ENCODE peak calls at places on chromosomes 6 and 20, in seven cellular contexts. One of them, this sample, is unnamed.

GRCh38 chr6:42453027-42453648 is 1.4 kb upstream of the TRERF1 start:
- DNase-seq in foreskin keratinocyte: peak; percentile 49
- DNase-seq in ovary: peak; percentile 91
- DNase-seq in IMR-90: peak; percentile 90
- DNase-seq in psoas muscle: peak; percentile 91
- DNase-seq in HepG2: peak; percentile 21
- DNase-seq in left lung: peak; percentile 89
- DNase-seq in this sample: peak; percentile 87

GRCh38 chr20:7155282-7155681 is 387.8 kb downstream of the BMP2 start:
- DNase-seq in foreskin keratinocyte: no peak
- DNase-seq in ovary: no peak
- DNase-seq in IMR-90: no peak
- DNase-seq in psoas muscle: no peak
- DNase-seq in HepG2: no peak
- DNase-seq in left lung: no peak
- DNase-seq in this sample: no peak

GRCh38 chr6:56387621-56388413 is 140.4 kb upstream of the COL21A1 start:
- DNase-seq in foreskin keratinocyte: no peak
- DNase-seq in ovary: no peak
- DNase-seq in IMR-90: no peak
- DNase-seq in psoas muscle: no peak
- DNase-seq in HepG2: peak; percentile 84
- DNase-seq in left lung: peak; percentile 63
- DNase-seq in this sample: no peak

GRCh38 chr6:140225587-140226438 is 851.4 kb upstream of the CITED2 start:
- DNase-seq in foreskin keratinocyte: no peak
- DNase-seq in ovary: no peak
- DNase-seq in IMR-90: peak; percentile 59
- DNase-seq in psoas muscle: no peak
- DNase-seq in HepG2: no peak
- DNase-seq in left lung: no peak
- DNase-seq in this sample: no peak

GRCh38 chr20:62707981-62708521 is 585 bp upstream of the NTSR1 start:
- DNase-seq in foreskin keratinocyte: no peak
- DNase-seq in ovary: no peak
- DNase-seq in IMR-90: no peak
- DNase-seq in psoas muscle: no peak
- DNase-seq in HepG2: no peak
- DNase-seq in left lung: no peak
- DNase-seq in this sample: peak; percentile 79

GRCh38 chr6:39446909-39447308 is 124.4 kb upstream of the KCNK16 start:
- DNase-seq in foreskin keratinocyte: no peak
- DNase-seq in ovary: no peak
- DNase-seq in IMR-90: no peak
- DNase-seq in psoas muscle: no peak
- DNase-seq in HepG2: no peak
- DNase-seq in left lung: no peak
- DNase-seq in this sample: no peak

GRCh38 chr6:135522975-135523692 is 25.6 kb upstream of the AHI1 start:
- DNase-seq in foreskin keratinocyte: no peak
- DNase-seq in ovary: no peak
- DNase-seq in IMR-90: peak; percentile 87
- DNase-seq in psoas muscle: no peak
- DNase-seq in HepG2: peak; percentile 66
- DNase-seq in left lung: no peak
- DNase-seq in this sample: peak; percentile 6

GRCh38 chr20:48697845-48698491 is 129.8 kb downstream of the PREX1 start:
- DNase-seq in foreskin keratinocyte: peak; percentile 40
- DNase-seq in ovary: peak; percentile 85
- DNase-seq in IMR-90: peak; percentile 64
- DNase-seq in psoas muscle: peak; percentile 88
- DNase-seq in HepG2: peak; percentile 87
- DNase-seq in left lung: peak; percentile 89
- DNase-seq in this sample: peak; percentile 99

GRCh38 chr6:45946352-45946751 is 69.3 kb downstream of the CLIC5 start:
- DNase-seq in foreskin keratinocyte: no peak
- DNase-seq in ovary: peak; percentile 58
- DNase-seq in IMR-90: peak; percentile 72
- DNase-seq in psoas muscle: no peak
- DNase-seq in HepG2: peak; percentile 25
- DNase-seq in left lung: peak; percentile 44
- DNase-seq in this sample: no peak

GRCh38 chr20:14921546-14921945 is 584.1 kb upstream of the FLRT3 start:
- DNase-seq in foreskin keratinocyte: peak; percentile 13
- DNase-seq in ovary: no peak
- DNase-seq in IMR-90: no peak
- DNase-seq in psoas muscle: no peak
- DNase-seq in HepG2: no peak
- DNase-seq in left lung: no peak
- DNase-seq in this sample: peak; percentile 17

GRCh38 chr6:76438768-76439167 is 366.3 kb upstream of the IMPG1 start:
- DNase-seq in foreskin keratinocyte: no peak
- DNase-seq in ovary: no peak
- DNase-seq in IMR-90: no peak
- DNase-seq in psoas muscle: no peak
- DNase-seq in HepG2: no peak
- DNase-seq in left lung: no peak
- DNase-seq in this sample: no peak

GRCh38 chr20:46558511-46558959 is 8.1 kb upstream of the OCSTAMP start:
- DNase-seq in foreskin keratinocyte: peak; percentile 71
- DNase-seq in ovary: no peak
- DNase-seq in IMR-90: peak; percentile 98
- DNase-seq in psoas muscle: peak; percentile 66
- DNase-seq in HepG2: peak; percentile 73
- DNase-seq in left lung: no peak
- DNase-seq in this sample: peak; percentile 84

GRCh38 chr6:130176378-130176777 is 46.4 kb downstream of the SAMD3 start:
- DNase-seq in foreskin keratinocyte: no peak
- DNase-seq in ovary: no peak
- DNase-seq in IMR-90: no peak
- DNase-seq in psoas muscle: no peak
- DNase-seq in HepG2: no peak
- DNase-seq in left lung: no peak
- DNase-seq in this sample: no peak

GRCh38 chr6:135226537-135226936 is 45.4 kb downstream of the MYB start:
- DNase-seq in foreskin keratinocyte: no peak
- DNase-seq in ovary: no peak
- DNase-seq in IMR-90: no peak
- DNase-seq in psoas muscle: no peak
- DNase-seq in HepG2: no peak
- DNase-seq in left lung: no peak
- DNase-seq in this sample: no peak

GRCh38 chr6:139230421-139230840 is 61.4 kb downstream of the TXLNB start:
- DNase-seq in foreskin keratinocyte: no peak
- DNase-seq in ovary: no peak
- DNase-seq in IMR-90: peak; percentile 46
- DNase-seq in psoas muscle: no peak
- DNase-seq in HepG2: no peak
- DNase-seq in left lung: no peak
- DNase-seq in this sample: no peak

GRCh38 chr20:59994697-59995122 is 36.5 kb downstream of the CDH26 start:
- DNase-seq in foreskin keratinocyte: peak; percentile 91
- DNase-seq in ovary: no peak
- DNase-seq in IMR-90: peak; percentile 20
- DNase-seq in psoas muscle: no peak
- DNase-seq in HepG2: no peak
- DNase-seq in left lung: peak; percentile 82
- DNase-seq in this sample: peak; percentile 99

GRCh38 chr6:2630362-2630761 is 120.4 kb downstream of the MYLK4 start:
- DNase-seq in foreskin keratinocyte: peak; percentile 73
- DNase-seq in ovary: peak; percentile 64
- DNase-seq in IMR-90: peak; percentile 99
- DNase-seq in psoas muscle: no peak
- DNase-seq in HepG2: peak; percentile 79
- DNase-seq in left lung: no peak
- DNase-seq in this sample: peak; percentile 91

GRCh38 chr6:146433881-146434741 is 109.5 kb upstream of the RAB32 start:
- DNase-seq in foreskin keratinocyte: no peak
- DNase-seq in ovary: no peak
- DNase-seq in IMR-90: no peak
- DNase-seq in psoas muscle: no peak
- DNase-seq in HepG2: no peak
- DNase-seq in left lung: peak; percentile 39
- DNase-seq in this sample: no peak

GRCh38 chr6:89375902-89376301 is 23.4 kb upstream of the UBE2J1 start:
- DNase-seq in foreskin keratinocyte: no peak
- DNase-seq in ovary: no peak
- DNase-seq in IMR-90: no peak
- DNase-seq in psoas muscle: no peak
- DNase-seq in HepG2: no peak
- DNase-seq in left lung: no peak
- DNase-seq in this sample: no peak
- H3K27ac ChIP-seq in foreskin keratinocyte: no peak overlapping the region
- H3K27ac ChIP-seq in ovary: no peak overlapping the region
- H3K27ac ChIP-seq in IMR-90: no peak overlapping the region
- H3K27ac ChIP-seq in psoas muscle: peak overlapping the region; percentile 75
- H3K27ac ChIP-seq in HepG2: no peak overlapping the region
- H3K27ac ChIP-seq in left lung: no peak overlapping the region
- H3K27ac ChIP-seq in this sample: no peak overlapping the region

GRCh38 chr6:34791164-34791841 is 580 bp upstream of the BLTP3A start:
- DNase-seq in foreskin keratinocyte: peak; percentile 14
- DNase-seq in ovary: peak; percentile 56
- DNase-seq in IMR-90: peak; percentile 17
- DNase-seq in psoas muscle: peak; percentile 65
- DNase-seq in HepG2: peak; percentile 62
- DNase-seq in left lung: peak; percentile 56
- DNase-seq in this sample: no peak
- TF ChIP-seq CTCF in foreskin keratinocyte: no peak
- TF ChIP-seq CTCF in ovary: no peak
- TF ChIP-seq CTCF in IMR-90: no peak
- TF ChIP-seq CTCF in psoas muscle: no peak
- TF ChIP-seq CTCF in HepG2: peak; percentile 76
- TF ChIP-seq CTCF in left lung: no peak
- TF ChIP-seq CTCF in this sample: peak; percentile 23

GRCh38 chr6:6542357-6542756 is 46.2 kb upstream of the LY86 start:
- DNase-seq in foreskin keratinocyte: no peak
- DNase-seq in ovary: no peak
- DNase-seq in IMR-90: no peak
- DNase-seq in psoas muscle: no peak
- DNase-seq in HepG2: no peak
- DNase-seq in left lung: no peak
- DNase-seq in this sample: no peak

GRCh38 chr6:6545616-6546317 is 42.8 kb upstream of the LY86 start:
- DNase-seq in foreskin keratinocyte: no peak
- DNase-seq in ovary: no peak
- DNase-seq in IMR-90: no peak
- DNase-seq in psoas muscle: no peak
- DNase-seq in HepG2: no peak
- DNase-seq in left lung: no peak
- DNase-seq in this sample: no peak

GRCh38 chr6:6546318-6547110 is 42.0 kb upstream of the LY86 start:
- DNase-seq in foreskin keratinocyte: no peak
- DNase-seq in ovary: peak; percentile 43
- DNase-seq in IMR-90: peak; percentile 1
- DNase-seq in psoas muscle: peak; percentile 68
- DNase-seq in HepG2: no peak
- DNase-seq in left lung: peak; percentile 43
- DNase-seq in this sample: no peak

GRCh38 chr6:6543181-6543879 is 45.2 kb upstream of the LY86 start:
- DNase-seq in foreskin keratinocyte: no peak
- DNase-seq in ovary: no peak
- DNase-seq in IMR-90: no peak
- DNase-seq in psoas muscle: no peak
- DNase-seq in HepG2: no peak
- DNase-seq in left lung: no peak
- DNase-seq in this sample: no peak

DNA sequence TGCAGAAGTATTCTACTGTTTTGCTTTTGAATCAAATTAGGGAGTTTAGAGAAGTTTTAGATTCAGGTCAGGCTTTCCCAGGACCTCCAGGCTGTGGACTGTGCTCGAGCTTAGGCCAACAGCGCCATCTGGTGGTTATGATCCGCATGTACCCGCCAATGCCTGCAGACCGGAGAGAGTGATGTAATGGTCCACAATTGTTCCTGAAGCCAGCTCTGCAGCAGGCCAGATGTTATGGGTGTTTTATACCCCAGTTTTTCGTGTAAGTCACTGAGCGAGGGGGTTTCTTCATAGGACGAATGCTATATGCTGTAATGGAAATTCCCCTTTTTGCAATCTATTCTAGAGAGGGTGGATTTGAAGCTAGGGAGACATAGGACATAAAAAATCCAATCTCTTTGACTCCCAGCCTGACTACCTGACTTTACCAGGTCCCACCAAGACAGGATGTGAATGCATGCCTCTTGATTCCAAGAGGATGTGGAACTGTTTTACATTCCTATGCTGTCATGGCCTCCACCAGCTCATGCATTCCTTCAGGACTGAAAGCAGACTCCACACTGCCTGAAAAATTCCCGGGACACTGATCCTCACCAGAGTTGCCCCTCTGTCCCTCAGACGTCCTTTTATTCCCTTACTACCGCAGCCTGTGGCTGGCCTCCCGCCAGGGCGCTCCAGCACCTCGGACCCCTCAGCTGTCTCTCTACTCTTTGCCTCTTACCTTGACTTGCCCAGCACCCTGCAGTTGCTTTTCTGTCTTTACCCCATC is 41.2 kb upstream of the LY86 start:
- DNase-seq in foreskin keratinocyte: peak; percentile 36
- DNase-seq in ovary: peak; percentile 84
- DNase-seq in IMR-90: peak; percentile 75
- DNase-seq in psoas muscle: peak; percentile 90
- DNase-seq in HepG2: peak; percentile 70
- DNase-seq in left lung: peak; percentile 86
- DNase-seq in this sample: peak; percentile 88
- H3K27ac ChIP-seq in foreskin keratinocyte: no peak overlapping the region
- H3K27ac ChIP-seq in ovary: no peak overlapping the region
- H3K27ac ChIP-seq in IMR-90: no peak overlapping the region
- H3K27ac ChIP-seq in psoas muscle: no peak overlapping the region
- H3K27ac ChIP-seq in HepG2: no peak overlapping the region
- H3K27ac ChIP-seq in left lung: no peak overlapping the region
- H3K27ac ChIP-seq in this sample: no peak overlapping the region

GRCh38 chr6:1552296-1552761 is 57.4 kb upstream of the FOXC1 start:
- DNase-seq in foreskin keratinocyte: no peak
- DNase-seq in ovary: no peak
- DNase-seq in IMR-90: peak; percentile 18
- DNase-seq in psoas muscle: no peak
- DNase-seq in HepG2: peak; percentile 25
- DNase-seq in left lung: no peak
- DNase-seq in this sample: peak; percentile 14
- TF ChIP-seq CTCF in foreskin keratinocyte: peak; percentile 55
- TF ChIP-seq CTCF in ovary: no peak
- TF ChIP-seq CTCF in IMR-90: peak; percentile 37
- TF ChIP-seq CTCF in psoas muscle: no peak
- TF ChIP-seq CTCF in HepG2: peak; percentile 51
- TF ChIP-seq CTCF in left lung: no peak
- TF ChIP-seq CTCF in this sample: no peak

GRCh38 chr6:166655251-166655650 is 28.2 kb upstream of the RPS6KA2 start:
- DNase-seq in foreskin keratinocyte: no peak
- DNase-seq in ovary: no peak
- DNase-seq in IMR-90: no peak
- DNase-seq in psoas muscle: no peak
- DNase-seq in HepG2: peak; percentile 15
- DNase-seq in left lung: no peak
- DNase-seq in this sample: no peak
- H3K27ac ChIP-seq in foreskin keratinocyte: no peak overlapping the region
- H3K27ac ChIP-seq in ovary: no peak overlapping the region
- H3K27ac ChIP-seq in IMR-90: no peak overlapping the region
- H3K27ac ChIP-seq in psoas muscle: no peak overlapping the region
- H3K27ac ChIP-seq in HepG2: no peak overlapping the region
- H3K27ac ChIP-seq in left lung: no peak overlapping the region
- H3K27ac ChIP-seq in this sample: no peak overlapping the region

This sample was measured in RWPE1.